ENCODE peak calls at places on chromosome 13, in four cellular contexts. E, P, C and G are unnamed samples.

GRCh38 chr13:27826379-27827353 is 34.4 kb downstream of the GSX1 start:
- DNase-seq in E (peak), P (peak), C (peak), G (no peak)

GRCh38 chr13:91722267-91722884 is 324.0 kb downstream of the GPC5 start:
- DNase-seq in E (no peak), P (no peak), C (no peak), G (no peak)

GRCh38 chr13:49711218-49711863 is 20.1 kb upstream of the EBPL start:
- DNase-seq in E (no peak), P (no peak), C (no peak), G (no peak)

GRCh38 chr13:100019780-100020356 is 38.3 kb downstream of the ZIC2 start:
- DNase-seq in E (no peak), P (no peak), C (no peak), G (no peak)

GRCh38 chr13:74210693-74211393 is 76.6 kb upstream of the KLF12 start:
- DNase-seq in E (no peak), P (no peak), C (no peak), G (no peak)

GRCh38 chr13:23610187-23610576 is 40.0 kb downstream of the TNFRSF19 start:
- DNase-seq in E (no peak), P (no peak), C (no peak), G (no peak)

GRCh38 chr13:98068511-98068910 is 74.4 kb upstream of the FARP1 start:
- DNase-seq in E (no peak), P (no peak), C (no peak), G (no peak)

GRCh38 chr13:25169951-25170553 is 2.0 kb downstream of the AMER2 start:
- DNase-seq in E (no peak), P (no peak), C (no peak), G (no peak)

GRCh38 chr13:18212873-18213272 is 968.8 kb downstream of the TUBA3C start:
- DNase-seq in E (peak), P (no peak), C (no peak), G (peak)

GRCh38 chr13:111252449-111253124 is 67.9 kb upstream of the TEX29 start:
- DNase-seq in E (no peak), P (no peak), C (no peak), G (no peak)

GRCh38 chr13:99442273-99442895 is 58.9 kb upstream of the TM9SF2 start:
- DNase-seq in E (peak), P (no peak), C (peak), G (no peak)

GRCh38 chr13:78012046-78012445 is 93.4 kb upstream of the EDNRB start:
- DNase-seq in E (no peak), P (no peak), C (no peak), G (no peak)

GRCh38 chr13:99360696-99361095 is 53.5 kb upstream of the GPR183 start:
- DNase-seq in E (no peak), P (no peak), C (no peak), G (no peak)

GRCh38 chr13:112209266-112209665 is 142.3 kb downstream of the SOX1 start:
- DNase-seq in E (no peak), P (no peak), C (no peak), G (no peak)

GRCh38 chr13:56424246-56424645 is 716.5 kb upstream of the PRR20A start:
- DNase-seq in E (no peak), P (no peak), C (no peak), G (no peak)